ENCODE peak calls at places on chromosomes 6 and 20, in four cellular contexts. E is K562, R is HCT116, D is HepG2. P is an unnamed sample.

GRCh38 chr20:35788796-35789195 is 17.0 kb downstream of the PHF20 start:
- DNase-seq in E (no peak), R (no peak), D (no peak), P (no peak)

GRCh38 chr6:4028051-4028450 is 50.9 kb downstream of the FAM217A start:
- DNase-seq in E (peak), R (no peak), D (no peak), P (no peak)

GRCh38 chr6:106163446-106163965 is 77.4 kb downstream of the PRDM1 start:
- DNase-seq in E (no peak), R (no peak), D (no peak), P (no peak)

GRCh38 chr6:146785001-146785585 is 186.3 kb downstream of the ADGB start:
- DNase-seq in E (peak), R (peak), D (peak), P (peak)

GRCh38 chr6:139013185-139013800 is 15.3 kb upstream of the ABRACL start:
- DNase-seq in E (no peak), R (no peak), D (no peak), P (no peak)

GRCh38 chr6:3750324-3751018 is 1.0 kb downstream of the PXDC1 start:
- DNase-seq in E (no peak), R (no peak), D (peak), P (peak)

GRCh38 chr20:24422361-24422760 is 47.1 kb upstream of the SYNDIG1 start:
- DNase-seq in E (no peak), R (no peak), D (no peak), P (no peak)

GRCh38 chr6:157761331-157761921 is 61.6 kb upstream of the SNX9 start:
- DNase-seq in E (no peak), R (no peak), D (no peak), P (no peak)

GRCh38 chr6:5435449-5435848 is 174.1 kb downstream of the FARS2 start:
- DNase-seq in E (no peak), R (no peak), D (no peak), P (no peak)

GRCh38 chr6:44869321-44869897 is 458.7 kb upstream of the RUNX2 start:
- DNase-seq in E (no peak), R (no peak), D (peak), P (no peak)

GRCh38 chr6:35044145-35044745 is 96.9 kb downstream of the TCP11 start:
- DNase-seq in E (no peak), R (no peak), D (no peak), P (no peak)

GRCh38 chr6:8230357-8230756 is 128.0 kb upstream of the EEF1E1 start:
- DNase-seq in E (no peak), R (no peak), D (no peak), P (no peak)

GRCh38 chr6:134363323-134364039 is 45.6 kb upstream of the SGK1 start:
- DNase-seq in E (peak), R (peak), D (no peak), P (no peak)

GRCh38 chr6:21099338-21100314 is 493.9 kb upstream of the SOX4 start:
- DNase-seq in E (no peak), R (no peak), D (peak), P (no peak)

GRCh38 chr6:36727491-36728021 is 29.9 kb downstream of the RAB44 start:
- DNase-seq in E (no peak), R (no peak), D (no peak), P (no peak)

GRCh38 chr20:62640870-62641748 is 1.2 kb upstream of the SLCO4A1 start:
- DNase-seq in E (no peak), R (no peak), D (no peak), P (no peak)

GRCh38 chr6:161644521-161644920 is 370.7 kb upstream of the AGPAT4 start:
- DNase-seq in E (no peak), R (no peak), D (no peak), P (no peak)

GRCh38 chr6:119012521-119012920 is 65.9 kb downstream of the FAM184A start:
- DNase-seq in E (no peak), R (no peak), D (no peak), P (no peak)

GRCh38 chr6:164200071-164200470 is 785.6 kb downstream of the QKI start:
- DNase-seq in E (no peak), R (no peak), D (no peak), P (no peak)

GRCh38 chr6:113879186-113880096 is 22.3 kb downstream of the MARCKS start:
- DNase-seq in E (peak), R (peak), D (peak), P (peak)

GRCh38 chr20:36097331-36097730 is 57.2 kb upstream of the EPB41L1 start:
- DNase-seq in E (no peak), R (no peak), D (no peak), P (no peak)

GRCh38 chr6:40928738-40929137 is 110.3 kb downstream of the UNC5CL start:
- DNase-seq in E (no peak), R (no peak), D (no peak), P (no peak)

GRCh38 chr6:107786709-107787588 is 37.2 kb downstream of the SCML4 start:
- DNase-seq in E (no peak), R (no peak), D (no peak), P (no peak)

GRCh38 chr6:160801418-160801817 is 99.4 kb downstream of the PLG start:
- DNase-seq in E (no peak), R (no peak), D (no peak), P (no peak)

GRCh38 chr20:48697845-48698491 is 129.8 kb downstream of the PREX1 start:
- DNase-seq in E (peak), R (no peak), D (peak), P (peak)

GRCh38 chr20:41072919-41073318 is 44.3 kb downstream of the TOP1 start:
- DNase-seq in E (peak), R (no peak), D (no peak), P (no peak)

GRCh38 chr20:9255171-9255570 is 186.3 kb downstream of the PLCB4 start:
- DNase-seq in E (no peak), R (no peak), D (no peak), P (no peak)

GRCh38 chr6:98832282-98833100 is 1.9 kb upstream of the POU3F2 start:
- DNase-seq in E (no peak), R (no peak), D (no peak), P (peak)

GRCh38 chr6:24648276-24648675 is 2.3 kb upstream of the KIAA0319 start:
- DNase-seq in E (no peak), R (no peak), D (no peak), P (no peak)

GRCh38 chr6:41315203-41315602 is 20.2 kb upstream of the NCR2 start:
- DNase-seq in E (no peak), R (no peak), D (no peak), P (no peak)

GRCh38 chr6:71510057-71510713 is 221.6 kb downstream of the OGFRL1 start:
- DNase-seq in E (no peak), R (peak), D (peak), P (no peak)

GRCh38 chr20:64268180-64268579 is 12.6 kb downstream of the PCMTD2 start:
- DNase-seq in E (no peak), R (no peak), D (no peak), P (no peak)

GRCh38 chr20:19427480-19427879 is 215.0 kb downstream of the SLC24A3 start:
- DNase-seq in E (no peak), R (no peak), D (no peak), P (peak)
- TF ChIP-seq ELF1 in E (no peak), R (no peak), D (no peak), P (no peak)

GRCh38 chr20:58711266-58712051 is 18.9 kb downstream of the NPEPL1 start:
- DNase-seq in E (no peak), R (no peak), D (no peak), P (peak)
- TF ChIP-seq ELF1 in E (no peak), R (no peak), D (no peak), P (no peak)

GRCh38 chr6:144284753-144285547 is at the start of gene UTRN:
- DNase-seq in E (peak), R (no peak), D (peak), P (peak)

GRCh38 chr6:144285548-144285797 is 338 bp downstream of the UTRN start:
- DNase-seq in E (peak), R (no peak), D (no peak), P (peak)

GRCh38 chr6:144286503-144287393 is 1.6 kb downstream of the UTRN start:
- DNase-seq in E (peak), R (no peak), D (peak), P (peak)

GRCh38 chr6:144284474-144284752 is 722 bp upstream of the UTRN start:
- DNase-seq in E (no peak), R (no peak), D (no peak), P (no peak)

DNA sequence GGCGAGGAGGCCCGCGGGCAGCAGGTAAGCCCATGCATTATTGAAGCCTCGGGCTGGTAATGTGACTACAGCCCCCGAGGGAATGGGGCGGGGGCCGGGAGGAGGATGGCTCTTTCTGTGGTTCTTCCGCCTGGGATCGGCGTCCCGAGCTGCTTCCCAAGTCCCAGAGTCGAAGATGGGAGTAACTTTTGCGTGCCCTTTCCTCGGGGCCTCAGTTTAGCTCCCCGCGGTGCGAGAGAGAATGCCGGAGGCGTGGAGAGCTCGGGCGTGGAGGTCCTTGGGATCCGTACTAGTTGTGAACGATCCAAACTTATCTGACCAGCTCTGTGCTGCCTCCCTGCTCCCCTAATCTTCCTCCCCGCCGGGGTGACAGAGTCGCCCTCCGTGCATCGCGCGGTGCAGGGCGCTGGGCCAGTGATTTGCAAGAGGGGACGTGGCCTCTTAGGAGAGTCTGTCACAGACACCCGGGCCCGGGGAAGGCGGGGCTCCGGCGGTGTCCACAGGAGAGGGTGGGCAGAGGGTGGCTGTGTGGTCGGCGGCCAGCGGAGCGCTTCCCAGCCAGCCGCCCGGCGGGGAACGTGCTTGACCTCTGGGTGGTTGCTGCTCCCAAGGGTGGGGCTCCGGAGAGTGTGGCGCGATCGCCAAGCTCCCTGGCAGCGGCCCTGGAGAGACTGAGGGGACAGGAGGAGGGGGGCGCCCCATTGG is 815 bp downstream of the UTRN start:
- DNase-seq in E (peak), R (no peak), D (peak), P (peak)
- TF ChIP-seq ELF1 in E (no peak), R (no peak), D (no peak), P (no peak)

DNA sequence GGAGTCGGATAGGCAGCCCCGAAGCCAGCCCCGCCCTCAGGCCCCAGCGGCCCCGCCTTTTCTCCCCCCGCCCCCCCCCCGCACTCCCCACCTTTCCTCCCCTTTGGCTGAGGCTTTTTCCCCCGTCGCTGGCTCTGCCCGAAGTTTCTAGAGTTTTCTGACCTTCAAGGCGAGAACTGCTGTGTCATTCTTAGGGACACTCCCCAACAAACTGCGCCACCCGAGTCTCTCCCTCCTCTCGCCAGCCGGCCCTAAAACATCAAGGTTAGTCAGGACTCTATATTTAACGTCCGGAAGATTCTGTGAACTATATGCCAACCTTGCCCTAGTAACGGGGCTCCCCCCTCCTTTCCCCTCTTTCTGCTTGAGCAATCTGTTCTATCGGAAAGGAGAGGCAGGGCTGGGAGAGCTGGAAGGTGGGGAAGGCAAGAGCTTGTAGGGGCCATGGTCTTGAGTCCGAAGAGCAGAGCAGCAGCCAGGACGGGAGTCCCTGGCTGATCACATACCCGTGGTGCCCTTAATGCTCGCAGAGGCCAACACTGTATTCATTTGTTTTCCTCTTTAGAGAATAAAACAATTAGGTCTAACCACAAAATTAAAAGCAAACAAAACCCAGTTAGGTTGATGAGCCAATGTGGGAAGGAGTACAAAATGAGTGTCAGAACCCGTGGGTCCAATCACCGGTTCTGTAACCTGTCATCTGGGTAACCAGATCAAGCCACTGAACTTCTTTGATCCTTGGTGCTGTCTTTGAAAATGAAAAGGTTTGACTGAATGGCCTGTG is 5.3 kb upstream of the HSPA1B start:
- DNase-seq in E (peak), R (no peak), D (peak), P (peak)
- TF ChIP-seq ELF1 in E (no peak), R (no peak), D (no peak), P (no peak)

DNA sequence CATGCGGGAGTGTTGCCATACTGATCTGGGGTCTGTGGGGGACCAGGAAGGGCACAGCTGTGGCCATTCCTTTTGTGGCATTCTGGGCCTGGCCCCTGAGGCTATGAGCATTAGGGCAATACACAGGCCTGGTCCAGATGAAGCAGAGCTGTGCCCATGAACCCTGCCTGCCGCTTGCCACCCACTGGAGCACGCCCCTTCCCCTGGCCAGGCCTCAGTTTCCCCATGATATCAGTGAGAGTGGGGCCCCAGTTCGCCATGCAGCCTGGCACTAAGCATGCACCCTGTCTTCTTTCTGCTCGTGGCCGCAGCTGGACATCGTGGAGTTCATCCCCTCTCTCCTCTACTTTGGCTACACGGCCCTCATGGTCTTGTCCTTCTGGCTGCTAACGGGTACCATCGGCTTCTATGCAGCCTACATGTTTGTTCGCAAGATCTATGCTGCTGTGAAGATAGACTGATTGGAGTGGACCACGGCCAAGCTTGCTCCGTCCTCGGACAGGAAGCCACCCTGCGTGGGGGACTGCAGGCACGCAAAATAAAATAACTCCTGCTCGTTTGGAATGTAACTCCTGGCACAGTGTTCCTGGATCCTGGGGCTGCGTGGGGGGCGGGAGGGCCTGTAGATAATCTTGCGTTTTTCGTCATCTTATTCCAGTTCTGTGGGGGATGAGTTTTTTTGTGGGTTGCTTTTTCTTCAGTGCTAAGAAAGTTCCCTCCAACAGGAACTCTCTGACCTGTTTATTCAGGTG is 42.4 kb downstream of the PLAGL2 start:
- DNase-seq in E (no peak), R (no peak), D (no peak), P (no peak)
- TF ChIP-seq ELF1 in E (no peak), R (no peak), D (no peak), P (no peak)

GRCh38 chr6:27188885-27189418 is 58.5 kb upstream of the PRSS16 start:
- DNase-seq in E (peak), R (peak), D (peak), P (peak)
- TF ChIP-seq ELF1 in E (no peak), R (no peak), D (no peak), P (no peak)

GRCh38 chr6:2447318-2447717 is 201.9 kb upstream of the GMDS start:
- DNase-seq in E (no peak), R (no peak), D (peak), P (no peak)

GRCh38 chr6:2449572-2449940 is 204.2 kb upstream of the GMDS start:
- DNase-seq in E (no peak), R (no peak), D (no peak), P (no peak)

GRCh38 chr6:2448826-2449571 is 203.6 kb upstream of the GMDS start:
- DNase-seq in E (peak), R (peak), D (peak), P (peak)

GRCh38 chr6:2454180-2454579 is 208.8 kb upstream of the GMDS start:
- DNase-seq in E (no peak), R (no peak), D (no peak), P (no peak)

DNA sequence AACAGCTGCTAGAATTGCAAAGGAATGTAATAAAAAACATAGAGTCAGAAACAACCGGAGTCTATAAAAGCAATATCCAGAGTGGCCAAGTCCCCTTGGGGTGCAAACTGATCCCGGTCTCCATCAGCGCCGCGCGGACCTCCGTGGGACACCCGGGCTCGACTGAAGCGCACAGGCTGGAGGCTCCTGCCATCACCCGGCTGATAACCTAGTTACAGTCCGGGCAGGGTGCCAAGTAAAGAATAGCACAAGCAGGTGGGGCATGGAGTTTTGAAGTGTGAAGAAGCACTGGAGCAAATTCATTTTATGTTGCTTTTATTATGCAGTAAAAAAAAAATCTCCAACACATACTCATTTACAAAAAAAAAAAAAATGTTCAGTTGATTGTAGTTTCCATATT is 205.1 kb upstream of the GMDS start:
- DNase-seq in E (peak), R (no peak), D (no peak), P (peak)
- TF ChIP-seq ELF1 in E (no peak), R (no peak), D (no peak), P (no peak)

P was measured in SK-N-SH.